ENCODE peak calls at places on chromosomes 7 and 10, in nine cellular contexts. T is neural crest cell; N is stimulated activated CD8-positive, alpha-beta memory T cell treated with anti-CD3 and anti-CD28 coated beads, Interleukin-4, amount 100 ng/mL, for 1 hour; X is lung microvascular endothelial cell; E is Peyer's patch; J is nephron progenitor cell; C is HFFc6; K is HEK293T; B is ureter. P is an unnamed sample.

GRCh38 chr10:113842171-113842570 is 11.7 kb downstream of the DCLRE1A start:
- DNase-seq in T (no peak), N (no peak), X (no peak), E (no peak), J (no peak), C (no peak), K (no peak), B (no peak), P (no peak)

GRCh38 chr7:19558527-19558926 is 150.3 kb downstream of the POLR1F start:
- DNase-seq in T (no peak), N (no peak), X (no peak), E (no peak), J (no peak), C (no peak), K (no peak), B (no peak), P (no peak)

GRCh38 chr10:6050801-6051445 is 11.2 kb downstream of the IL2RA start:
- DNase-seq in T (no peak), N (peak), X (peak), E (peak), J (no peak), C (peak), K (no peak), B (peak), P (peak)

GRCh38 chr7:123979876-123980275 is 53.0 kb downstream of the TMEM229A start:
- DNase-seq in T (no peak), N (no peak), X (no peak), E (no peak), J (no peak), C (no peak), K (no peak), B (no peak), P (no peak)

GRCh38 chr7:106111671-106112117 is 418 bp downstream of the SYPL1 start:
- DNase-seq in T (no peak), N (peak), X (peak), E (no peak), J (peak), C (peak), K (peak), B (peak), P (peak)

GRCh38 chr10:124078028-124078427 is 15.4 kb downstream of the CHST15 start:
- DNase-seq in T (no peak), N (no peak), X (no peak), E (no peak), J (no peak), C (no peak), K (no peak), B (no peak), P (no peak)

GRCh38 chr10:24238527-24239247 is 29.7 kb downstream of the KIAA1217 start:
- DNase-seq in T (no peak), N (no peak), X (peak), E (no peak), J (peak), C (no peak), K (peak), B (peak), P (no peak)

GRCh38 chr7:150867592-150867991 is 15.3 kb downstream of the AOC1 start:
- DNase-seq in T (no peak), N (no peak), X (no peak), E (no peak), J (no peak), C (no peak), K (no peak), B (no peak), P (no peak)

GRCh38 chr10:1572519-1573333 is 164.6 kb downstream of the ADARB2 start:
- DNase-seq in T (no peak), N (no peak), X (no peak), E (no peak), J (no peak), C (no peak), K (no peak), B (no peak), P (no peak)

GRCh38 chr7:17370901-17371550 is 72.6 kb downstream of the AHR start:
- DNase-seq in T (no peak), N (no peak), X (no peak), E (no peak), J (no peak), C (no peak), K (no peak), B (no peak), P (no peak)

GRCh38 chr10:77185696-77186095 is 451.9 kb downstream of the KCNMA1 start:
- DNase-seq in T (no peak), N (no peak), X (no peak), E (no peak), J (no peak), C (no peak), K (no peak), B (no peak), P (no peak)

GRCh38 chr10:122194251-122194650 is 76.8 kb upstream of the BTBD16 start:
- DNase-seq in T (no peak), N (no peak), X (no peak), E (no peak), J (no peak), C (no peak), K (no peak), B (no peak), P (no peak)

GRCh38 chr10:61397175-61397986 is 55.8 kb downstream of the TMEM26 start:
- DNase-seq in T (no peak), N (no peak), X (peak), E (no peak), J (no peak), C (no peak), K (no peak), B (no peak), P (no peak)

GRCh38 chr10:103062854-103063642 is 130.0 kb downstream of the NT5C2 start:
- DNase-seq in T (no peak), N (no peak), X (no peak), E (no peak), J (no peak), C (no peak), K (no peak), B (no peak), P (no peak)

GRCh38 chr10:50679149-50679548 is 55.4 kb upstream of the SGMS1 start:
- DNase-seq in T (no peak), N (no peak), X (no peak), E (no peak), J (no peak), C (no peak), K (no peak), B (no peak), P (no peak)

GRCh38 chr7:99679032-99679399 is 780 bp downstream of the CYP3A5 start:
- DNase-seq in T (no peak), N (no peak), X (peak), E (no peak), J (no peak), C (no peak), K (no peak), B (no peak), P (no peak)

GRCh38 chr7:51139796-51140195 is 176.8 kb downstream of the COBL start:
- DNase-seq in T (no peak), N (no peak), X (peak), E (no peak), J (no peak), C (no peak), K (no peak), B (peak), P (no peak)

GRCh38 chr10:43865275-43866135 is 216.8 kb upstream of the ZNF32 start:
- DNase-seq in T (no peak), N (no peak), X (no peak), E (no peak), J (no peak), C (no peak), K (no peak), B (no peak), P (no peak)

GRCh38 chr10:6612371-6612770 is 32.3 kb upstream of the PRKCQ start:
- DNase-seq in T (no peak), N (no peak), X (no peak), E (no peak), J (no peak), C (no peak), K (no peak), B (no peak), P (no peak)

GRCh38 chr10:42976353-42977031 is 100.4 kb upstream of the RET start:
- DNase-seq in T (no peak), N (no peak), X (no peak), E (no peak), J (no peak), C (no peak), K (no peak), B (peak), P (no peak)

GRCh38 chr10:9443758-9444157 is 1389.3 kb downstream of the GATA3 start:
- DNase-seq in T (no peak), N (no peak), X (no peak), E (no peak), J (no peak), C (no peak), K (no peak), B (no peak), P (no peak)

GRCh38 chr10:132298038-132298935 is 9.5 kb downstream of the STK32C start:
- DNase-seq in T (no peak), N (no peak), X (no peak), E (no peak), J (no peak), C (no peak), K (no peak), B (no peak), P (no peak)

GRCh38 chr10:63651864-63652263 is 130.7 kb downstream of the REEP3 start:
- DNase-seq in T (no peak), N (no peak), X (no peak), E (no peak), J (no peak), C (no peak), K (no peak), B (no peak), P (no peak)

GRCh38 chr7:97011536-97012292 is 6.4 kb downstream of the DLX6 start:
- DNase-seq in T (no peak), N (no peak), X (no peak), E (no peak), J (no peak), C (no peak), K (no peak), B (no peak), P (no peak)

GRCh38 chr7:155761162-155761561 is 51.1 kb downstream of the SHH start:
- DNase-seq in T (no peak), N (no peak), X (no peak), E (no peak), J (no peak), C (no peak), K (no peak), B (no peak), P (no peak)

GRCh38 chr10:5975641-5976473 is 1.5 kb downstream of the IL15RA start:
- DNase-seq in T (no peak), N (no peak), X (peak), E (peak), J (no peak), C (no peak), K (no peak), B (peak), P (peak)

GRCh38 chr10:33193867-33194521 is 140.5 kb downstream of the NRP1 start:
- DNase-seq in T (no peak), N (no peak), X (peak), E (no peak), J (no peak), C (peak), K (no peak), B (no peak), P (no peak)

GRCh38 chr10:25615926-25616325 is 318.1 kb upstream of the MYO3A start:
- DNase-seq in T (peak), N (no peak), X (no peak), E (no peak), J (no peak), C (no peak), K (no peak), B (no peak), P (no peak)

GRCh38 chr7:30087371-30087770 is 47.4 kb upstream of the MTURN start:
- DNase-seq in T (no peak), N (no peak), X (no peak), E (no peak), J (no peak), C (no peak), K (no peak), B (no peak), P (no peak)

GRCh38 chr7:93414574-93414973 is 159.9 kb downstream of the CALCR start:
- DNase-seq in T (no peak), N (no peak), X (no peak), E (no peak), J (no peak), C (no peak), K (no peak), B (no peak), P (no peak)

GRCh38 chr10:116331815-116332214 is 7.6 kb downstream of the CCDC172 start:
- DNase-seq in T (no peak), N (no peak), X (no peak), E (no peak), J (no peak), C (no peak), K (no peak), B (no peak), P (no peak)

GRCh38 chr7:140121321-140121720 is 55.5 kb downstream of the KDM7A start:
- DNase-seq in T (no peak), N (no peak), X (peak), E (no peak), J (no peak), C (no peak), K (no peak), B (no peak), P (no peak)

GRCh38 chr7:151168022-151168786 is 710 bp upstream of the GBX1 start:
- DNase-seq in T (peak), N (peak), X (peak), E (no peak), J (peak), C (no peak), K (peak), B (no peak), P (no peak)

GRCh38 chr7:29806131-29806792 is at the start of gene WIPF3:
- DNase-seq in T (peak), N (no peak), X (peak), E (no peak), J (peak), C (no peak), K (peak), B (no peak), P (peak)

GRCh38 chr7:135958173-135958572 is 19.0 kb downstream of the MTPN start:
- DNase-seq in T (no peak), N (no peak), X (no peak), E (no peak), J (no peak), C (no peak), K (no peak), B (no peak), P (no peak)

GRCh38 chr7:132815130-132815529 is 238.9 kb upstream of the PLXNA4 start:
- DNase-seq in T (no peak), N (no peak), X (no peak), E (no peak), J (no peak), C (no peak), K (no peak), B (no peak), P (no peak)

GRCh38 chr10:26931223-26931622 is 70.5 kb upstream of the ABI1 start:
- DNase-seq in T (peak), N (no peak), X (no peak), E (peak), J (peak), C (no peak), K (no peak), B (no peak), P (peak)

P was measured in left ventricle myocardium inferior.